ENCODE peak calls at places on chromosome 13, in five cellular contexts. D, F, Y, N and R are unnamed samples.

GRCh38 chr13:23392313-23392712 is 41.2 kb downstream of the SACS start:
- DNase-seq in N (no peak), F (no peak), Y (no peak), D (no peak), R (no peak)

GRCh38 chr13:50123862-50124535 is 108.8 kb downstream of the KCNRG start:
- DNase-seq in N (peak; percentile 63), Y (peak; percentile 84), D (peak; percentile 61), F (peak; percentile 98), R (peak; percentile 79)

GRCh38 chr13:75384881-75385707 is 96.9 kb downstream of the TBC1D4 start:
- DNase-seq in Y (peak; percentile 44), F (no peak), N (no peak), D (no peak), R (no peak)

GRCh38 chr13:94129490-94129894 is 350.0 kb downstream of the DCT start:
- DNase-seq in Y (no peak), N (no peak), D (no peak), F (no peak), R (no peak)

GRCh38 chr13:43830481-43830873 is 43.7 kb upstream of the ENOX1 start:
- DNase-seq in F (peak; percentile 87), N (no peak), D (no peak), Y (no peak), R (no peak)

GRCh38 chr13:40665754-40666057 is 735 bp downstream of the FOXO1 start:
- DNase-seq in D (no peak), Y (no peak), F (peak; percentile 12), N (no peak), R (no peak)

GRCh38 chr13:32639502-32640105 is 53.4 kb downstream of the PDS5B start:
- DNase-seq in D (peak; percentile 10), N (peak; percentile 20), Y (peak; percentile 43), F (peak; percentile 67), R (no peak)

GRCh38 chr13:50726164-50726563 is 117.3 kb downstream of the DLEU7 start:
- DNase-seq in Y (no peak), N (no peak), F (no peak), D (no peak), R (no peak)

GRCh38 chr13:79571147-79571546 is 90.2 kb downstream of the NDFIP2 start:
- DNase-seq in N (no peak), D (no peak), F (no peak), Y (no peak), R (no peak)

GRCh38 chr13:37868691-37869505 is 674 bp downstream of the TRPC4 start:
- DNase-seq in F (peak; percentile 9), N (no peak), D (no peak), Y (no peak), R (no peak)

GRCh38 chr13:30696278-30697176 is 38.8 kb upstream of the ALOX5AP start:
- DNase-seq in D (no peak), N (no peak), Y (peak; percentile 39), F (no peak), R (no peak)

GRCh38 chr13:30002577-30002976 is 152.2 kb upstream of the UBL3 start:
- DNase-seq in D (no peak), F (peak; percentile 30), N (no peak), Y (no peak), R (no peak)

GRCh38 chr13:113887700-113888201 is 23.9 kb upstream of the GAS6 start:
- DNase-seq in N (no peak), D (no peak), F (peak; percentile 98), Y (no peak), R (no peak)

GRCh38 chr13:73657821-73658540 is 476.2 kb downstream of the KLF12 start:
- DNase-seq in F (peak; percentile 10), Y (peak; percentile 59), N (no peak), D (no peak), R (peak; percentile 78)

GRCh38 chr13:95924389-95924994 is 128.7 kb downstream of the UGGT2 start:
- DNase-seq in D (no peak), N (no peak), F (peak; percentile 90), Y (no peak), R (no peak)

GRCh38 chr13:97113231-97114001 is 108.7 kb upstream of the MBNL2 start:
- DNase-seq in D (no peak), Y (no peak), F (no peak), N (no peak), R (no peak)

GRCh38 chr13:112725346-112726017 is 35.6 kb downstream of the ATP11A start:
- DNase-seq in D (no peak), N (no peak), F (no peak), Y (no peak), R (peak; percentile 91)

GRCh38 chr13:114071991-114072390 is 60.4 kb downstream of the RASA3 start:
- DNase-seq in D (no peak), F (no peak), Y (no peak), N (no peak), R (no peak)

GRCh38 chr13:32861304-32861703 is 154.9 kb upstream of the KL start:
- DNase-seq in N (no peak), D (no peak), F (no peak), Y (no peak), R (no peak)

GRCh38 chr13:27138457-27139093 is 33.0 kb downstream of the USP12 start:
- DNase-seq in Y (no peak), N (no peak), F (no peak), D (no peak), R (no peak)

GRCh38 chr13:88544836-88545235 is 873.7 kb downstream of the SLITRK5 start:
- DNase-seq in F (no peak), D (no peak), Y (no peak), N (no peak), R (no peak)

GRCh38 chr13:21736926-21737325 is 66.1 kb downstream of the FGF9 start:
- DNase-seq in Y (no peak), N (no peak), F (no peak), D (no peak), R (no peak)

GRCh38 chr13:75587679-75588078 is 38.1 kb downstream of the UCHL3 start:
- DNase-seq in D (no peak), Y (no peak), F (no peak), N (no peak), R (no peak)

GRCh38 chr13:99133230-99133629 is 67.4 kb upstream of the UBAC2 start:
- DNase-seq in Y (no peak), F (no peak), N (no peak), D (no peak), R (no peak)

GRCh38 chr13:92727118-92727517 is 499.5 kb upstream of the GPC6 start:
- DNase-seq in Y (no peak), F (no peak), N (no peak), D (no peak), R (no peak)

GRCh38 chr13:41019027-41019487 is at the start of gene ELF1:
- DNase-seq in Y (peak; percentile 32), N (peak; percentile 22), F (peak; percentile 29), D (peak; percentile 11), R (peak; percentile 6)

GRCh38 chr13:40878823-40879222 is 89.4 kb downstream of the SLC25A15 start:
- DNase-seq in N (no peak), F (no peak), D (no peak), Y (no peak), R (peak; percentile 45)

GRCh38 chr13:103431880-103432279 is 365.7 kb upstream of the SLC10A2 start:
- DNase-seq in D (no peak), Y (no peak), N (no peak), F (no peak), R (peak; percentile 62)

GRCh38 chr13:41196011-41196410 is 1.6 kb upstream of the KBTBD7 start:
- DNase-seq in N (no peak), F (no peak), D (no peak), Y (no peak), R (no peak)